ENCODE peak calls at places on chromosome 9, in seven cellular contexts. L is H9, Q is IMR-90, X is neuronal stem cell, P is mesenchymal stem cell, M is mesendoderm, F is H1. K is an unnamed sample.

GRCh38 chr9:35604578-35605335 is at the start of gene TESK1:
- DNase-seq in L (peak; percentile 90), Q (peak; percentile 34), X (peak; percentile 85), P (peak; percentile 67), M (peak; percentile 88), F (no peak), K (peak; percentile 85)

GRCh38 chr9:91101598-91102168 is 260.0 kb downstream of the AUH start:
- DNase-seq in L (no peak), Q (no peak), X (no peak), P (no peak), M (peak; percentile 45), F (no peak), K (peak; percentile 46)

GRCh38 chr9:111599092-111599947 is at the start of gene PTGR1:
- DNase-seq in L (peak; percentile 84), Q (peak; percentile 89), X (peak; percentile 71), P (peak; percentile 92), M (peak; percentile 93), F (peak; percentile 29), K (peak; percentile 78)

GRCh38 chr9:78332381-78332780 is 35.5 kb downstream of the PSAT1 start:
- DNase-seq in L (no peak), Q (no peak), X (no peak), P (no peak), M (no peak), F (no peak), K (no peak)

GRCh38 chr9:104256031-104256709 is 162.1 kb downstream of the SMC2 start:
- DNase-seq in L (no peak), Q (no peak), X (no peak), P (no peak), M (no peak), F (no peak), K (no peak)

GRCh38 chr9:72856985-72857631 is 95.7 kb downstream of the ALDH1A1 start:
- DNase-seq in L (no peak), Q (peak; percentile 56), X (peak; percentile 33), P (peak; percentile 69), M (peak; percentile 74), F (no peak), K (peak; percentile 33)

GRCh38 chr9:72477862-72478564 is 43.4 kb upstream of the TMC1 start:
- DNase-seq in L (no peak), Q (peak; percentile 76), X (no peak), P (peak; percentile 76), M (peak; percentile 89), F (peak; percentile 21), K (peak; percentile 88)

GRCh38 chr9:71890042-71890680 is 20.8 kb downstream of the ABHD17B start:
- DNase-seq in L (no peak), Q (no peak), X (no peak), P (no peak), M (no peak), F (no peak), K (no peak)

GRCh38 chr9:97982191-97982718 is 886 bp upstream of the ANP32B start:
- DNase-seq in L (no peak), Q (no peak), X (no peak), P (peak; percentile 9), M (no peak), F (no peak), K (no peak)

GRCh38 chr9:114072181-114073140 is 5.6 kb downstream of the AMBP start:
- DNase-seq in L (no peak), Q (peak; percentile 9), X (no peak), P (no peak), M (peak; percentile 16), F (no peak), K (no peak)

GRCh38 chr9:2876726-2877125 is 32.8 kb upstream of the PUM3 start:
- DNase-seq in L (no peak), Q (no peak), X (no peak), P (no peak), M (no peak), F (no peak), K (no peak)
- H2BK120ac ChIP-seq in L (no peak overlapping the region), Q (no peak overlapping the region), X (no peak overlapping the region), P (no peak overlapping the region), M (no peak overlapping the region), F (no peak overlapping the region), K (no peak overlapping the region)

DNA sequence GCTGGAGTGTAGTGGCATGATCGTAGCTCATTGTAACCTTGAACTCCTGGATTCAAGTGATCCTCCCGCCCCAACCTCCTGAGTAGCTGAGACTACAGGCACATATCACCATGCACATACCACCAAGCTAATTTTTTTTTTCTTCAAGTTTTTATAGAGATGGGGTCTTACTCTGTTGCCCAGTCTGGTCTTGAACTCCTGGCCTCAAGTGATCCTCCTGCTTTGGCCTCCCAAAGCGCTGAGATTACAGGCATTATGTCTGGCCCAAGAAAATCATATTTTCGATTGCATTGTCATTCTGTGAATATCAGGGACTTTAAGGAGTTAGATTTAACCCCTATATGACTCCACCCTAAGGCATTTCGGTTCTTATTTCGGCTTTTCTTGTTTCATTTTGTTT is 116.6 kb downstream of the VPS13A start:
- DNase-seq in L (no peak), Q (no peak), X (no peak), P (no peak), M (no peak), F (no peak), K (peak; percentile 37)
- H3K23ac ChIP-seq in L (no peak overlapping the region), Q (no peak overlapping the region), X (no peak overlapping the region), P (no peak overlapping the region), M (no peak overlapping the region), F (no peak overlapping the region), K (no peak overlapping the region)

DNA sequence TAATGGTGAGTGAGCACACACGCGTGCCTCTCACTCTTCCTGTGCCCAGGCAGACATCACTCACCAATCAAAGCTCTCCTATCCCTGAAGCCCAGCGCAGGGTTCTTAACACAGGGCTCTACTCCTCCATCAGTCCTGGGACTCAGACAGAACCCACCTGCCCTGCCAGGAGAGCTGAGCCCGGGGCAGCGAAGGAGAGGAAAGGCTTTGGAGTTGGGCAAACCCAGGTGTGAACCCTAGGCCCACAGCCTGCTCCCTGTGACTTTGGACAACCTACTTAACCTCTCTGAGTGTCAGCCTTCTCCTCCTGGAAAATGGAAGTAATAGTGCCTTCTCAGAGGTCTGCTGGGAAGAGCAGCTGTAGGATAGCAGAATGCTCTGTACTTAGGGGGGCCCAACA is 98.7 kb upstream of the SARDH start:
- DNase-seq in L (no peak), Q (no peak), X (no peak), P (no peak), M (no peak), F (no peak), K (no peak)
- H2BK120ac ChIP-seq in L (no peak overlapping the region), Q (no peak overlapping the region), X (no peak overlapping the region), P (no peak overlapping the region), M (no peak overlapping the region), F (no peak overlapping the region), K (no peak overlapping the region)

GRCh38 chr9:122232907-122233306 is 4.2 kb upstream of the LHX6 start:
- DNase-seq in L (no peak), Q (no peak), X (no peak), P (no peak), M (no peak), F (no peak), K (no peak)
- H3K23ac ChIP-seq in L (no peak overlapping the region), Q (no peak overlapping the region), X (no peak overlapping the region), P (no peak overlapping the region), M (no peak overlapping the region), F (no peak overlapping the region), K (no peak overlapping the region)

GRCh38 chr9:131843989-131844744 is 104.3 kb upstream of the RAPGEF1 start:
- DNase-seq in L (no peak), Q (no peak), X (no peak), P (no peak), M (no peak), F (no peak), K (no peak)
- H2BK120ac ChIP-seq in L (no peak overlapping the region), Q (no peak overlapping the region), X (peak overlapping the region; percentile 39), P (no peak overlapping the region), M (no peak overlapping the region), F (no peak overlapping the region), K (no peak overlapping the region)

K was measured in trophoblast cell.